ENCODE peak calls at places on chromosomes 13 and 19, in four cellular contexts. G is small intestine, V is left lung, F is Peyer's patch. E is an unnamed sample. For H3K4me1, the result is how much of the 10 kb centered on the place peaks cover.

GRCh38 chr13:50866817-50867640 is 23.5 kb upstream of the DLEU7 start:
- DNase-seq in V (no peak), F (no peak), G (no peak), E (no peak)

GRCh38 chr13:23254506-23254905 is 73.7 kb downstream of the SGCG start:
- DNase-seq in F (no peak), V (no peak), G (no peak), E (no peak)

GRCh38 chr19:5338661-5339469 is 1.7 kb downstream of the PTPRS start:
- DNase-seq in V (no peak), F (no peak), G (no peak), E (no peak)

GRCh38 chr19:28523619-28524018 is 689.3 kb downstream of the UQCRFS1 start:
- DNase-seq in G (no peak), V (no peak), F (no peak), E (no peak)

GRCh38 chr19:20256606-20257005 is 89.6 kb downstream of the ZNF486 start:
- DNase-seq in G (no peak), F (no peak), V (no peak), E (no peak)

GRCh38 chr13:113122571-113123225 is at the start of gene F10:
- DNase-seq in G (peak), V (peak), F (peak), E (peak)

GRCh38 chr19:7789447-7789846 is 26.4 kb downstream of the CLEC4M start:
- DNase-seq in V (no peak), G (no peak), F (no peak), E (no peak)

GRCh38 chr19:12777217-12778019 is 2.1 kb upstream of the HOOK2 start:
- DNase-seq in F (peak), G (peak), V (peak), E (peak)

GRCh38 chr19:41697198-41697855 is 9.3 kb upstream of the CEACAM7 start:
- DNase-seq in V (no peak), G (no peak), F (no peak), E (no peak)

GRCh38 chr19:47447470-47448359 is 24.0 kb downstream of the SLC8A2 start:
- DNase-seq in G (peak), V (no peak), F (no peak), E (peak)

GRCh38 chr19:39341122-39341719 is 1.0 kb upstream of the SAMD4B start:
- DNase-seq in G (no peak), V (peak), F (peak), E (no peak)

GRCh38 chr13:66159526-66159925 is 1070.6 kb downstream of the PCDH9 start:
- DNase-seq in G (no peak), F (no peak), V (no peak), E (no peak)

GRCh38 chr13:50894504-50894903 is 15.1 kb upstream of the RNASEH2B start:
- DNase-seq in V (no peak), F (no peak), G (peak), E (no peak)

GRCh38 chr13:79398915-79399314 is 7.1 kb downstream of the RBM26 start:
- DNase-seq in V (no peak), G (no peak), F (no peak), E (no peak)

GRCh38 chr13:82698941-82699340 is 1183.3 kb downstream of the SLITRK1 start:
- DNase-seq in G (no peak), F (no peak), V (no peak), E (no peak)

GRCh38 chr19:31274266-31274963 is 74.8 kb downstream of the TSHZ3 start:
- DNase-seq in V (no peak), G (no peak), F (no peak), E (no peak)

GRCh38 chr19:27746691-27747380 is 1466.1 kb downstream of the UQCRFS1 start:
- DNase-seq in V (no peak), G (no peak), F (no peak), E (peak)

GRCh38 chr19:53577968-53578367 is 40.0 kb downstream of the ZNF331 start:
- DNase-seq in G (no peak), V (no peak), F (no peak), E (no peak)

GRCh38 chr19:35398570-35398969 is 27.7 kb downstream of the GPR42 start:
- DNase-seq in V (no peak), F (no peak), G (no peak), E (no peak)

GRCh38 chr19:37905936-37906867 is at the start of gene WDR87:
- DNase-seq in G (peak), F (peak), V (peak), E (no peak)

GRCh38 chr19:55504252-55504603 is 16.0 kb downstream of the SSC5D start:
- DNase-seq in G (no peak), V (no peak), F (no peak), E (no peak)

GRCh38 chr13:62626771-62627170 is 1211.1 kb upstream of the PCDH20 start:
- DNase-seq in F (no peak), G (no peak), V (no peak), E (no peak)

GRCh38 chr13:90830782-90831181 is 516.7 kb upstream of the MIR17HG start:
- DNase-seq in G (no peak), V (no peak), F (no peak), E (no peak)

GRCh38 chr13:74288361-74288911 is 154.2 kb upstream of the KLF12 start:
- DNase-seq in V (no peak), F (peak), G (peak), E (no peak)
- H3K27ac ChIP-seq in V (no peak), F (peak), G (peak), E (no peak)

GRCh38 chr13:99855516-99855915 is 116.1 kb downstream of the ZIC5 start:
- DNase-seq in G (no peak), F (no peak), V (no peak), E (peak)

GRCh38 chr13:99857738-99858137 is 113.8 kb downstream of the ZIC5 start:
- DNase-seq in G (peak), F (no peak), V (no peak), E (peak)

GRCh38 chr13:99859178-99860177 is 112.1 kb downstream of the ZIC5 start:
- DNase-seq in V (no peak), F (no peak), G (peak), E (peak)

GRCh38 chr13:99854376-99854775 is 117.2 kb downstream of the ZIC5 start:
- DNase-seq in G (no peak), F (no peak), V (no peak), E (no peak)

GRCh38 chr13:99856021-99856420 is 115.5 kb downstream of the ZIC5 start:
- DNase-seq in V (no peak), F (no peak), G (no peak), E (no peak)
- H3K4me1 ChIP-seq in V (under half), F (under half), G (under half), E (under half)

DNA sequence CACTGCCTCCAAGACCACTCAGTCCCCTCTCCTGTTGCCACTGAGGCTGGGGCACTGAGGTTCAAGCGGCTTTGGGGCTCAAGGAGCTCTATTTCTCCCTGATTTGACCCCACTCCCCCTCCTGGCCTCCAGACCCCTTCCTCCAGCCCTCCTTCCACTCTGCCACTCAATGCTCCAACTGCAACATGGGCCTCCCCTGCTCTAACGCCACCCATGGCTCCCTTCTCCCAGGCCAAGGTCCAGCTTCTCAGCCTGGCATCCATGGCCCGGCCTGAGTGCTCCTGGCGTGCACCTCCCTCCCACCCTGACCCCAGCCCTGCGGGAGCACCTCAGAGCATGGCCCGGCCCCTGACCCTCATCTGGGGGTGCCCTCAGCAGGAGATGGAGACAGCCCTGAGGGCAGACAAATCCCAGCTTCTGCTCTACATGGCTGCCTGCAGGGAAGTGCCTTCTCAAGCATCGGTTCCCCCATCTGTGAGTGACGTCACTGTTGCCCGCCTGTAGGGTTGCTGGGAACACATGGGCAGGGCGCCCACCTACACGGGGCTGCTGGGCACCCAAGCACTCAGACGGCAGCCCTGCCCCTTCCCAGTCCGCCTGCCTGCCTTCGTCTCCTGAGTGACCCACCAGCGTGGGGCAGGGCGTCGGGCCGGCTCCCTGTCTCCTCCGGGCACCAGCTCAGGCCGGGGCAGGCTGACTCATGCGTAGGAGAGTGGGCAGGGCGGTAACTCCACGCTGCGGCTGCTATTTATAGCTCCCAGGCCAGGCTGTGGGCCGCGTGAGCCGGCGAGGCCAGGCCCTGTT is 1.6 kb upstream of the DIRAS1 start:
- DNase-seq in F (no peak), V (peak), G (no peak), E (peak)
- H3K27ac ChIP-seq in F (no peak), V (no peak), G (no peak), E (no peak)

DNA sequence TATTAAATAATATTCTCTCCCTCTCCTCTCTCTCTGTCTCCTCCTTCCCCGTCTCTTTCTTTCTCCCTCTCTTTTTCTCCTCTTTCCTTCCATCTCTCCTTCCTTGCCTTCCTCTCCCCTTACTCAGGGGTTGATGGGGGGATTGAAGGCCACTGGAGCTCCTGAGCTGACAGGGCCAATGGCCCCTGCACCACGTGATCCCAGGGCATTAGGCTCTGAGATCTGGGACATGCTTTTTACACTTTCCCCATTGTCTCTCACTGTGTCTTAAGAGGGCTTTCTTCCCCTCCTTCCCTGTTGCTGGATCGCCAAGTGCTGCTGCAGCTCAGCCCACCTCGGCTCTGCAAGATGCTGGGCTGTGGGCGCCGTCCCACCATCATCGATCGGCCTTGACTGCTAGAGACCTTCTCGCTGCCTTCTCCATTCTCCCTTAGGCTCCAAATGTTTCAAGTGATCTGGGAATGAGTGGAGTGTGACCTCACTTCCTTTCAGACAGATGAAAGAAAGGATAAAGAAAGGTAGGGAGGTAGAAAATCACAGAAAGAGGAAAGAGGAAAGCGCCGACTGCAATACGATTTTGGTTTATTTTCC is 42.2 kb downstream of the COL4A1 start:
- DNase-seq in F (no peak), G (no peak), V (no peak), E (no peak)
- H3K4me1 ChIP-seq in F (under half), G (under half), V (under half), E (half or more)

DNA sequence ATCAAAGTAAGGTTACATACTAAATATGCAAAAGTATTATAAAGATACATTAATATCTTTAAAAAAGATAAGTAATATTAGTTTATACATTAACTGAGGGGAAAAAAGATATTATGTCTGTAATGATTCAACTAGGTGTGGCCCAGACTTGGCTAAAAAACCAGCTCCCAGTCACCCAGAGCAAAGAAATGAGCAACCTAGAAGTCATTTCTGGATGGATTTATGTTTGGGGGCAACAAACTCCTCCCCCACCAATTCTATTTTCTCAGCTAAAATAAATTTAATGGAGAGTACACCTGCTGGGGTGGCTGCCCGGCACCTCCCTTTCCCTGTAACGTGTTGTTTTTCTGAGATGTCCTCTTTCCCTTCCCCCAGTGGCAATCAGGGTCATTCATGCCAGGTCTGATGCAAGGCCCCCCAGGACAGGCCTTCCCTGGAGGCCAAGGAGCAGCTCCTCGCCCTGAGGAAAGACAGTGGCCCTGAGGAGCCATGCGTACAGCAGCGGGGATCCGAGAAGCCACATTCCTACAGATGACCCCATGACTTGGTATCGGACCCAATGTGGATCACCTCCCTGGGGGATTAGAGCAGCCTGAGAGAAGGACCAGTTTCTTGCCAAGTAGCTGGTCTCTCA is 78.6 kb upstream of the DOCK9 start:
- DNase-seq in F (no peak), V (no peak), G (no peak), E (peak)
- H3K27ac ChIP-seq in F (no peak), V (peak), G (no peak), E (no peak)

GRCh38 chr13:87206708-87207107 is 464.5 kb upstream of the SLITRK5 start:
- DNase-seq in F (no peak), G (no peak), V (no peak), E (no peak)
- H3K4me1 ChIP-seq in F (under half), G (under half), V (under half), E (under half)

E was measured in SJSA1.